ENCODE peak calls at places on chromosomes 16 and 17, in five cellular contexts. S, F, W, G and Z are unnamed samples.

GRCh38 chr16:28042856-28043255 is 20.7 kb downstream of the GSG1L start:
- DNase-seq in S (no peak), F (no peak), W (no peak), G (no peak), Z (peak; percentile 11)

GRCh38 chr17:4721203-4722135 is 9.8 kb upstream of the MED11 start:
- DNase-seq in S (no peak), F (no peak), W (no peak), G (peak; percentile 27), Z (no peak)

GRCh38 chr17:59848778-59849177 is 44.0 kb downstream of the TUBD1 start:
- DNase-seq in S (no peak), F (no peak), W (peak; percentile 46), G (no peak), Z (no peak)

GRCh38 chr17:18246880-18247612 is 11.5 kb downstream of the FLII start:
- DNase-seq in S (peak; percentile 67), F (no peak), W (peak; percentile 25), G (peak; percentile 79), Z (no peak)

GRCh38 chr17:28861393-28862203 is 6.8 kb downstream of the ERAL1 start:
- DNase-seq in S (no peak), F (no peak), W (no peak), G (no peak), Z (no peak)

GRCh38 chr16:84331998-84332780 is 36.1 kb upstream of the ATP2C2 start:
- DNase-seq in S (no peak), F (no peak), W (no peak), G (no peak), Z (no peak)

GRCh38 chr17:45579529-45580495 is 89.3 kb upstream of the PLEKHM1 start:
- DNase-seq in S (no peak), F (no peak), W (no peak), G (no peak), Z (no peak)

GRCh38 chr17:69588739-69589334 is 174.3 kb downstream of the MAP2K6 start:
- DNase-seq in S (no peak), F (no peak), W (no peak), G (no peak), Z (no peak)